ENCODE peak calls at places on chromosomes 7 and 10, in eight cellular contexts. E, Y, I, U, H, K, O and C are unnamed samples.
A peak's percentile ranks its signal among the peaks of the same experiment; 100 is the strongest.

GRCh38 chr7:136958016-136958415 is 89.6 kb downstream of the CHRM2 start:
- DNase-seq in E (no peak), Y (no peak), I (no peak), U (no peak), H (no peak), K (no peak), O (no peak), C (no peak)

GRCh38 chr7:146146866-146147265 is 30.3 kb downstream of the CNTNAP2 start:
- DNase-seq in E (no peak), Y (no peak), I (no peak), U (no peak), H (no peak), K (no peak), O (no peak), C (no peak)

GRCh38 chr7:14424675-14425074 is 435.2 kb upstream of the ETV1 start:
- DNase-seq in E (no peak), Y (no peak), I (no peak), U (no peak), H (no peak), K (no peak), O (no peak), C (no peak)

GRCh38 chr7:1385086-1385808 is 74.0 kb downstream of the MICALL2 start:
- DNase-seq in E (no peak), Y (no peak), I (no peak), U (no peak), H (no peak), K (no peak), O (no peak), C (no peak)

GRCh38 chr10:48210391-48210790 is 64.1 kb downstream of the FRMPD2 start:
- DNase-seq in E (no peak), Y (no peak), I (no peak), U (no peak), H (no peak), K (no peak), O (no peak), C (no peak)

GRCh38 chr7:29163854-29164253 is 17.5 kb upstream of the CPVL start:
- DNase-seq in E (no peak), Y (peak; percentile 19), I (no peak), U (no peak), H (no peak), K (no peak), O (no peak), C (no peak)

GRCh38 chr10:13973742-13974141 is 357.0 kb downstream of the FRMD4A start:
- DNase-seq in E (no peak), Y (no peak), I (no peak), U (no peak), H (no peak), K (no peak), O (no peak), C (no peak)

GRCh38 chr7:69787736-69788431 is 189.6 kb downstream of the AUTS2 start:
- DNase-seq in E (no peak), Y (no peak), I (no peak), U (no peak), H (no peak), K (no peak), O (no peak), C (no peak)

GRCh38 chr10:112376578-112376855 is 2.6 kb downstream of the ACSL5 start:
- DNase-seq in E (no peak), Y (no peak), I (no peak), U (no peak), H (no peak), K (no peak), O (no peak), C (no peak)

GRCh38 chr7:27095050-27095896 is 527 bp downstream of the HOXA1 start:
- DNase-seq in E (no peak), Y (no peak), I (no peak), U (peak; percentile 73), H (no peak), K (no peak), O (no peak), C (peak; percentile 63)

GRCh38 chr7:40298421-40298820 is 163.6 kb downstream of the SUGCT start:
- DNase-seq in E (no peak), Y (no peak), I (no peak), U (no peak), H (no peak), K (no peak), O (no peak), C (no peak)

GRCh38 chr7:55233001-55233400 is 132.1 kb upstream of the LANCL2 start:
- DNase-seq in E (no peak), Y (no peak), I (no peak), U (no peak), H (no peak), K (no peak), O (no peak), C (no peak)

GRCh38 chr10:29619273-29619672 is 15.5 kb downstream of the SVIL start:
- DNase-seq in E (no peak), Y (peak; percentile 21), I (no peak), U (no peak), H (no peak), K (no peak), O (peak; percentile 15), C (no peak)

GRCh38 chr10:10128387-10128786 is 889.3 kb upstream of the CELF2 start:
- DNase-seq in E (no peak), Y (no peak), I (no peak), U (no peak), H (no peak), K (no peak), O (no peak), C (no peak)

GRCh38 chr10:48814933-48815332 is 124.7 kb downstream of the LRRC18 start:
- DNase-seq in E (no peak), Y (no peak), I (no peak), U (no peak), H (no peak), K (no peak), O (no peak), C (no peak)

GRCh38 chr7:158165711-158166110 is 421.9 kb downstream of the PTPRN2 start:
- DNase-seq in E (no peak), Y (no peak), I (no peak), U (no peak), H (no peak), K (no peak), O (no peak), C (no peak)

GRCh38 chr7:145884716-145885514 is 231.7 kb upstream of the CNTNAP2 start:
- DNase-seq in E (no peak), Y (no peak), I (no peak), U (no peak), H (no peak), K (no peak), O (no peak), C (no peak)

GRCh38 chr10:131676448-131676847 is 224.4 kb upstream of the PPP2R2D start:
- DNase-seq in E (no peak), Y (no peak), I (no peak), U (no peak), H (no peak), K (no peak), O (no peak), C (no peak)

DNA sequence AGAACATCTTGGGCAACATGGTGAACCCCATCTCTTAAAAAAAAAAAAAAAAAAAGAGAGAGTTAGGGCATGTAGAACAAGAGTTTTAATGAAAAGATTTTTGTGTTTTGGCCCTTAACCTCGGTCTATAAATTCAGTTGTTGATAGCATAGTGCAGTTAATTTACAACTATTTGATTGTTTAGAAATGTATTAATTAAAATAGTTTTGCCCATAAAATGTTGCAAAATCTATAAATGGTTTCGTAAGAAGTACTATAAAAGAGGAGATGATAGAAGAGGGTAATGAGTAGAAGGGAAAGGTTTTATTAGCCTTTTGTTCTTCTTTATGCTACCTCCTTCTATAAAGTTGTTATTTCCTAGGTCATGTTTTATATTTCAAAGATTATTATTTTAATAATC is 73.1 kb downstream of the MCU start:
- DNase-seq in E (no peak), Y (no peak), I (no peak), U (no peak), H (no peak), K (no peak), O (no peak), C (no peak)
- H3K27ac ChIP-seq in E (no peak overlapping the region), Y (no peak overlapping the region), I (no peak overlapping the region), U (no peak overlapping the region), H (no peak overlapping the region), K (no peak overlapping the region), O (no peak overlapping the region), C (no peak overlapping the region)

DNA sequence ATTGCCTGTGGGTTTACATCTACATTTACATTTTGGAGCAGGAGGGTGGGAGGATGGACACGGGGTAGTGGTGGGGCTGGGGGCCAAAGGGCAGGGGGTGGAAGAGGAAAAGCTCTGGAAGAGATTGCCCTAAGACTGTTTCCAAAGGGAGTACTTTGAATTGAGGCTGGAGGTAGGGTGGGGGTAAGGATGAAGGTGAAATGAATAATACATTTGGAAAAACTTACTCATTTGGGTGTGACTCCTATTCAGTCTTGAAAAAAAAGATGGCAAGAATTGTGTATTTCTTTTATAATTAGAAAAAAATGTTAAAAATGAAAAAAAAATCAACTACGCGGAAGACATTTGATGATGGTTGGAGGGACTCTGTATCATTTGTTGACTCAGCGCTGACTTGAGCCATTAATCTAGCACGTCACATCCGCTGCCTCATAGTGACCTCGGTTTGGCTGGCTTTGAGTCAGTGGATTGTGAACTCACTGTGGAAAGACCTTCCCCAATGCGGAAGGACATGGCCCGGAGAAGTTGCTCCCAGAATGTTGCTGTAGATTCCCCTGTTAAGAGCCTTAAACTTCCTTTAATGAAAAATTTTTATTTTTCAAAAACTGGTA is 2.8 kb downstream of the FAM180A start:
- DNase-seq in E (peak; percentile 67), Y (no peak), I (peak; percentile 22), U (peak; percentile 85), H (peak; percentile 34), K (peak; percentile 76), O (peak; percentile 32), C (no peak)
- H3K27ac ChIP-seq in E (no peak overlapping the region), Y (no peak overlapping the region), I (peak overlapping the region; percentile 7), U (peak overlapping the region; percentile 84), H (peak overlapping the region; percentile 17), K (no peak overlapping the region), O (peak overlapping the region; percentile 23), C (no peak overlapping the region)

GRCh38 chr10:63627376-63627775 is 106.2 kb downstream of the REEP3 start:
- DNase-seq in E (no peak), Y (no peak), I (no peak), U (no peak), H (no peak), K (no peak), O (no peak), C (no peak)
- H3K27ac ChIP-seq in E (no peak overlapping the region), Y (peak overlapping the region; percentile 99), I (no peak overlapping the region), U (no peak overlapping the region), H (peak overlapping the region; percentile 99), K (no peak overlapping the region), O (no peak overlapping the region), C (no peak overlapping the region)

GRCh38 chr10:103916254-103916653 is 1.7 kb downstream of the STN1 start:
- DNase-seq in E (no peak), Y (no peak), I (no peak), U (no peak), H (no peak), K (peak; percentile 25), O (no peak), C (no peak)

GRCh38 chr10:103910442-103911000 is 7.5 kb downstream of the STN1 start:
- DNase-seq in E (no peak), Y (no peak), I (no peak), U (no peak), H (no peak), K (no peak), O (no peak), C (no peak)

GRCh38 chr10:103912759-103913158 is 5.2 kb downstream of the STN1 start:
- DNase-seq in E (no peak), Y (no peak), I (no peak), U (no peak), H (no peak), K (no peak), O (no peak), C (no peak)

GRCh38 chr10:103915794-103916193 is 2.2 kb downstream of the STN1 start:
- DNase-seq in E (peak; percentile 25), Y (no peak), I (no peak), U (no peak), H (peak; percentile 40), K (no peak), O (no peak), C (no peak)

GRCh38 chr10:103911021-103911459 is 6.9 kb downstream of the STN1 start:
- DNase-seq in E (no peak), Y (no peak), I (no peak), U (no peak), H (no peak), K (no peak), O (no peak), C (no peak)
- H3K27ac ChIP-seq in E (no peak overlapping the region), Y (no peak overlapping the region), I (peak overlapping the region; percentile 62), U (no peak overlapping the region), H (peak overlapping the region; percentile 46), K (no peak overlapping the region), O (peak overlapping the region; percentile 77), C (no peak overlapping the region)